ENCODE peak calls at places on chromosomes 4 and X, in nine cellular contexts. E, Q, D, B, U, G, N, X and I are unnamed samples.

GRCh38 chrX:87728024-87728423 is 210.4 kb downstream of the KLHL4 start:
- DNase-seq in Q (no peak), X (no peak), E (no peak), B (no peak), N (no peak), U (no peak), G (no peak), D (no peak), I (no peak)

GRCh38 chrX:69060631-69061408 is 104.4 kb downstream of the PJA1 start:
- DNase-seq in X (peak; percentile 38), D (no peak), E (no peak), B (no peak), N (no peak), Q (peak; percentile 51), G (no peak), U (no peak), I (peak; percentile 25)

GRCh38 chrX:69504626-69505612 is 793 bp downstream of the NALF2 start:
- DNase-seq in B (no peak), X (no peak), E (no peak), G (no peak), N (no peak), Q (no peak), U (no peak), D (no peak), I (no peak)

GRCh38 chr4:139735381-139736256 is 70.0 kb downstream of the MGST2 start:
- DNase-seq in N (no peak), G (no peak), B (no peak), E (peak; percentile 83), U (peak; percentile 87), X (no peak), D (peak; percentile 5), Q (peak; percentile 44), I (no peak)

GRCh38 chrX:111411591-111412371 is at the start of gene DCX:
- DNase-seq in X (no peak), G (no peak), Q (peak; percentile 40), E (no peak), B (no peak), U (no peak), N (no peak), D (no peak), I (no peak)

GRCh38 chr4:53586121-53586816 is 5.0 kb downstream of the LNX1 start:
- DNase-seq in B (no peak), G (no peak), D (peak; percentile 92), N (no peak), U (no peak), E (no peak), X (no peak), Q (no peak), I (peak; percentile 70)

GRCh38 chr4:107897823-107898222 is 33.5 kb upstream of the CYP2U1 start:
- DNase-seq in D (no peak), N (no peak), Q (no peak), U (no peak), B (no peak), G (no peak), X (no peak), E (no peak), I (no peak)

GRCh38 chrX:9390693-9391368 is 74.0 kb upstream of the TBL1X start:
- DNase-seq in N (no peak), X (no peak), U (no peak), D (no peak), G (no peak), Q (no peak), E (no peak), B (no peak), I (no peak)

GRCh38 chr4:25085621-25086020 is 54.9 kb upstream of the LGI2 start:
- DNase-seq in N (no peak), E (no peak), D (no peak), B (no peak), G (no peak), X (peak; percentile 37), Q (no peak), U (no peak), I (no peak)

GRCh38 chrX:68503830-68504229 is 5.0 kb downstream of the YIPF6 start:
- DNase-seq in B (no peak), G (no peak), U (no peak), D (no peak), Q (no peak), N (no peak), E (no peak), X (no peak), I (no peak)

GRCh38 chrX:39427492-39428289 is 626.4 kb downstream of the MID1IP1 start:
- DNase-seq in N (no peak), B (no peak), U (no peak), X (no peak), E (no peak), D (peak; percentile 9), Q (no peak), G (no peak), I (peak; percentile 34)

GRCh38 chr4:63566658-63567057 is 842.6 kb downstream of the TECRL start:
- DNase-seq in G (no peak), D (no peak), B (no peak), X (no peak), E (no peak), Q (no peak), U (no peak), N (no peak), I (no peak)

GRCh38 chr4:63558709-63559108 is 850.5 kb downstream of the TECRL start:
- DNase-seq in Q (no peak), D (no peak), G (no peak), X (no peak), E (no peak), N (no peak), B (no peak), U (no peak), I (no peak)

GRCh38 chr4:63563288-63564014 is 845.8 kb downstream of the TECRL start:
- DNase-seq in U (no peak), B (no peak), D (no peak), N (no peak), G (no peak), E (no peak), X (no peak), Q (peak; percentile 49), I (no peak)
- TF ChIP-seq CTCF in U (no peak), B (no peak), D (no peak), N (no peak), G (no peak), E (no peak), X (no peak), Q (peak; percentile 55), I (no peak)

DNA sequence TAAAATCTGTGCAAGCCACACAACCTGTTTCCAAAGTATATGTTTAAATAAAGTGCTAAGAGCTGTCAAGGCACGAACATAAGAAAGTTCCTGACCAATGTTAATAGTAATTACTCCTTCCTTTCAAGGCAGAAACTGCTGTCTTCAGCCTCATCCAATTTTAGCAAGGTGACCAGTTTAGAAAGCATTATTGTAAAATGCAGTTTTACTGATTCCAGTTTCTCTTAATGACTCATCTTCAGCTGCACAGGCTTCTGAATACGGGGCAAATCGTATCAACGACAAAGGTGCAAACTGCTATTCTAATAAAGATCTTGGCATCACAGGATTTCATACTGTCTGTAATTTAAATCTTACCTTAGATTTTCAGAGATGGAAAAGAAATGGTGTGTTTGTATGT is 87.5 kb downstream of the PPP3CA start:
- DNase-seq in X (no peak), B (no peak), D (no peak), U (no peak), N (no peak), E (no peak), Q (no peak), G (no peak), I (no peak)
- H3K27ac ChIP-seq in X (no peak overlapping the region), B (no peak overlapping the region), D (no peak overlapping the region), U (no peak overlapping the region), N (no peak overlapping the region), E (no peak overlapping the region), Q (no peak overlapping the region), G (no peak overlapping the region), I (no peak overlapping the region)

GRCh38 chrX:53022381-53022780 is 26.2 kb upstream of the GPR173 start:
- DNase-seq in U (no peak), X (no peak), B (no peak), G (no peak), Q (no peak), E (no peak), N (no peak), D (no peak), I (no peak)

GRCh38 chrX:53013291-53013690 is 35.3 kb upstream of the GPR173 start:
- DNase-seq in X (no peak), U (no peak), D (no peak), E (no peak), G (no peak), N (no peak), B (no peak), Q (no peak), I (no peak)

DNA sequence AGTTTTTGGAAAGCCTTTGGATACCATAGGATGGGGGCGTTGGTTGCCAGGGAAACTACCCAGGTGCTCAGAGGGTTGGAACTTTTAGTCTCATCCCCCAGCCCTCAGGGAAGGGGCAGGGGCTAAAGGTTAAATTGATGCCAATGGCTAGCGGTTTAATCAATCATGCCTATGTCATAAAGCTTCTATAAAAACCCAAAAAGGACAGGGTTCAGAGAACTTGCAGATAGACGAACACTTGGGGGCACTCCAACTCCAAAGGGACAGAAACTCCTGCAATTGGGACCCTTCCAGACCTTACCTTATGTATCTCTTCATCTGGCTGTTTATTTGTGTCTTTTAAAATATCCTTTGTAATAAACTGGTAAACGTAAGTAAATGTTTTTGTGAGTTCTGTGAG is 30.0 kb upstream of the GPR173 start:
- DNase-seq in N (no peak), G (no peak), X (no peak), U (no peak), Q (peak; percentile 36), B (no peak), E (no peak), D (no peak), I (no peak)
- TF ChIP-seq CTCF in N (no peak), G (no peak), X (no peak), U (no peak), Q (peak; percentile 45), B (no peak), E (no peak), D (peak; percentile 5), I (no peak)

GRCh38 chrX:10634681-10635161 is 14.3 kb upstream of the MID1 start:
- DNase-seq in D (peak; percentile 91), X (no peak), N (no peak), U (no peak), G (no peak), B (no peak), E (no peak), Q (no peak), I (peak; percentile 73)

GRCh38 chrX:10636851-10637250 is 16.5 kb upstream of the MID1 start:
- DNase-seq in E (no peak), N (no peak), D (no peak), U (no peak), B (no peak), X (no peak), G (no peak), Q (no peak), I (no peak)

GRCh38 chrX:10631416-10632145 is 11.2 kb upstream of the MID1 start:
- DNase-seq in U (no peak), B (no peak), D (no peak), X (no peak), Q (no peak), G (no peak), E (no peak), N (no peak), I (no peak)

GRCh38 chrX:10633722-10634121 is 13.3 kb upstream of the MID1 start:
- DNase-seq in U (no peak), D (peak; percentile 88), Q (no peak), G (no peak), B (peak; percentile 42), X (no peak), N (no peak), E (no peak), I (peak; percentile 63)

GRCh38 chrX:10636337-10636736 is 16.0 kb upstream of the MID1 start:
- DNase-seq in Q (peak; percentile 40), G (no peak), E (no peak), X (no peak), N (no peak), D (peak; percentile 49), U (no peak), B (no peak), I (peak; percentile 55)
- H3K27ac ChIP-seq in Q (no peak overlapping the region), G (no peak overlapping the region), E (no peak overlapping the region), X (no peak overlapping the region), N (no peak overlapping the region), D (peak overlapping the region; percentile 34), U (no peak overlapping the region), B (no peak overlapping the region), I (no peak overlapping the region)